ENCODE peak calls at places on chromosomes 2 and 18, in eight cellular contexts. One of them, this sample, is unnamed.

GRCh38 chr2:176473177-176473576 is 203.9 kb downstream of the MTX2 start:
- DNase-seq in iris pigment epithelial cell: peak; percentile 20
- DNase-seq in SW480: peak; percentile 23
- DNase-seq in Calu3: peak; percentile 9
- DNase-seq in NCI-H1092 treated with DMSO at 0.1 percent for 48 hours: no peak
- DNase-seq in stromal cell of bone marrow: no peak
- DNase-seq in ACHN: peak; percentile 70
- DNase-seq in activated CD8-positive, alpha-beta memory T cell treated with anti-CD3 and anti-CD28 coated beads for 4 hours: no peak
- DNase-seq in this sample: no peak

GRCh38 chr2:238227587-238228032 is 12.2 kb downstream of the HES6 start:
- DNase-seq in stromal cell of bone marrow: no peak
- DNase-seq in SW480: no peak
- DNase-seq in NCI-H1092 treated with DMSO at 0.1 percent for 48 hours: no peak
- DNase-seq in iris pigment epithelial cell: no peak
- DNase-seq in Calu3: no peak
- DNase-seq in ACHN: no peak
- DNase-seq in activated CD8-positive, alpha-beta memory T cell treated with anti-CD3 and anti-CD28 coated beads for 4 hours: no peak
- DNase-seq in this sample: no peak

GRCh38 chr2:207600211-207600610 is 25.0 kb downstream of the METTL21A start:
- DNase-seq in ACHN: no peak
- DNase-seq in activated CD8-positive, alpha-beta memory T cell treated with anti-CD3 and anti-CD28 coated beads for 4 hours: no peak
- DNase-seq in stromal cell of bone marrow: no peak
- DNase-seq in SW480: no peak
- DNase-seq in Calu3: no peak
- DNase-seq in NCI-H1092 treated with DMSO at 0.1 percent for 48 hours: no peak
- DNase-seq in iris pigment epithelial cell: peak; percentile 62
- DNase-seq in this sample: no peak

GRCh38 chr18:79478484-79479113 is 82.9 kb downstream of the NFATC1 start:
- DNase-seq in SW480: no peak
- DNase-seq in stromal cell of bone marrow: no peak
- DNase-seq in activated CD8-positive, alpha-beta memory T cell treated with anti-CD3 and anti-CD28 coated beads for 4 hours: no peak
- DNase-seq in NCI-H1092 treated with DMSO at 0.1 percent for 48 hours: no peak
- DNase-seq in Calu3: no peak
- DNase-seq in ACHN: no peak
- DNase-seq in iris pigment epithelial cell: no peak
- DNase-seq in this sample: no peak

GRCh38 chr2:159053186-159054031 is 85.0 kb downstream of the TANC1 start:
- DNase-seq in ACHN: no peak
- DNase-seq in iris pigment epithelial cell: peak; percentile 98
- DNase-seq in Calu3: no peak
- DNase-seq in stromal cell of bone marrow: no peak
- DNase-seq in activated CD8-positive, alpha-beta memory T cell treated with anti-CD3 and anti-CD28 coated beads for 4 hours: no peak
- DNase-seq in NCI-H1092 treated with DMSO at 0.1 percent for 48 hours: no peak
- DNase-seq in SW480: no peak
- DNase-seq in this sample: no peak

GRCh38 chr2:23492941-23493340 is 108.0 kb downstream of the KLHL29 start:
- DNase-seq in NCI-H1092 treated with DMSO at 0.1 percent for 48 hours: peak; percentile 10
- DNase-seq in Calu3: no peak
- DNase-seq in activated CD8-positive, alpha-beta memory T cell treated with anti-CD3 and anti-CD28 coated beads for 4 hours: no peak
- DNase-seq in ACHN: no peak
- DNase-seq in iris pigment epithelial cell: peak; percentile 15
- DNase-seq in SW480: no peak
- DNase-seq in stromal cell of bone marrow: no peak
- DNase-seq in this sample: no peak

GRCh38 chr2:67286981-67287759 is 110.0 kb upstream of the ETAA1 start:
- DNase-seq in stromal cell of bone marrow: no peak
- DNase-seq in SW480: no peak
- DNase-seq in activated CD8-positive, alpha-beta memory T cell treated with anti-CD3 and anti-CD28 coated beads for 4 hours: no peak
- DNase-seq in NCI-H1092 treated with DMSO at 0.1 percent for 48 hours: no peak
- DNase-seq in ACHN: no peak
- DNase-seq in iris pigment epithelial cell: peak; percentile 38
- DNase-seq in Calu3: peak; percentile 77
- DNase-seq in this sample: no peak

GRCh38 chr18:70555046-70555445 is 266.2 kb downstream of the SOCS6 start:
- DNase-seq in ACHN: no peak
- DNase-seq in NCI-H1092 treated with DMSO at 0.1 percent for 48 hours: no peak
- DNase-seq in activated CD8-positive, alpha-beta memory T cell treated with anti-CD3 and anti-CD28 coated beads for 4 hours: no peak
- DNase-seq in SW480: no peak
- DNase-seq in Calu3: no peak
- DNase-seq in iris pigment epithelial cell: no peak
- DNase-seq in stromal cell of bone marrow: no peak
- DNase-seq in this sample: no peak

GRCh38 chr2:239238381-239238780 is 162.4 kb downstream of the HDAC4 start:
- DNase-seq in activated CD8-positive, alpha-beta memory T cell treated with anti-CD3 and anti-CD28 coated beads for 4 hours: no peak
- DNase-seq in ACHN: no peak
- DNase-seq in iris pigment epithelial cell: no peak
- DNase-seq in Calu3: no peak
- DNase-seq in SW480: no peak
- DNase-seq in stromal cell of bone marrow: no peak
- DNase-seq in NCI-H1092 treated with DMSO at 0.1 percent for 48 hours: no peak
- DNase-seq in this sample: no peak

GRCh38 chr2:189999661-190000060 is 62.9 kb downstream of the MSTN start:
- DNase-seq in Calu3: no peak
- DNase-seq in iris pigment epithelial cell: no peak
- DNase-seq in ACHN: no peak
- DNase-seq in SW480: no peak
- DNase-seq in NCI-H1092 treated with DMSO at 0.1 percent for 48 hours: no peak
- DNase-seq in activated CD8-positive, alpha-beta memory T cell treated with anti-CD3 and anti-CD28 coated beads for 4 hours: no peak
- DNase-seq in stromal cell of bone marrow: no peak
- DNase-seq in this sample: no peak

GRCh38 chr2:174051741-174052638 is 86.8 kb upstream of the SP3 start:
- DNase-seq in SW480: peak; percentile 97
- DNase-seq in NCI-H1092 treated with DMSO at 0.1 percent for 48 hours: no peak
- DNase-seq in Calu3: peak; percentile 63
- DNase-seq in stromal cell of bone marrow: no peak
- DNase-seq in activated CD8-positive, alpha-beta memory T cell treated with anti-CD3 and anti-CD28 coated beads for 4 hours: no peak
- DNase-seq in ACHN: peak; percentile 24
- DNase-seq in iris pigment epithelial cell: peak; percentile 84
- DNase-seq in this sample: no peak

GRCh38 chr2:207868855-207869596 is 99.3 kb upstream of the FZD5 start:
- DNase-seq in activated CD8-positive, alpha-beta memory T cell treated with anti-CD3 and anti-CD28 coated beads for 4 hours: no peak
- DNase-seq in stromal cell of bone marrow: no peak
- DNase-seq in Calu3: no peak
- DNase-seq in ACHN: no peak
- DNase-seq in iris pigment epithelial cell: no peak
- DNase-seq in NCI-H1092 treated with DMSO at 0.1 percent for 48 hours: no peak
- DNase-seq in SW480: no peak
- DNase-seq in this sample: no peak

GRCh38 chr2:214196260-214196659 is 214.6 kb upstream of the VWC2L start:
- DNase-seq in SW480: no peak
- DNase-seq in ACHN: no peak
- DNase-seq in iris pigment epithelial cell: no peak
- DNase-seq in Calu3: no peak
- DNase-seq in NCI-H1092 treated with DMSO at 0.1 percent for 48 hours: no peak
- DNase-seq in activated CD8-positive, alpha-beta memory T cell treated with anti-CD3 and anti-CD28 coated beads for 4 hours: no peak
- DNase-seq in stromal cell of bone marrow: no peak
- DNase-seq in this sample: no peak

GRCh38 chr2:32863803-32864202 is 83.0 kb upstream of the LTBP1 start:
- DNase-seq in stromal cell of bone marrow: no peak
- DNase-seq in SW480: no peak
- DNase-seq in activated CD8-positive, alpha-beta memory T cell treated with anti-CD3 and anti-CD28 coated beads for 4 hours: no peak
- DNase-seq in ACHN: no peak
- DNase-seq in NCI-H1092 treated with DMSO at 0.1 percent for 48 hours: no peak
- DNase-seq in iris pigment epithelial cell: no peak
- DNase-seq in Calu3: no peak
- DNase-seq in this sample: no peak

GRCh38 chr18:45046961-45047360 is 366.3 kb downstream of the SETBP1 start:
- DNase-seq in activated CD8-positive, alpha-beta memory T cell treated with anti-CD3 and anti-CD28 coated beads for 4 hours: no peak
- DNase-seq in NCI-H1092 treated with DMSO at 0.1 percent for 48 hours: no peak
- DNase-seq in stromal cell of bone marrow: no peak
- DNase-seq in iris pigment epithelial cell: no peak
- DNase-seq in Calu3: no peak
- DNase-seq in SW480: no peak
- DNase-seq in ACHN: no peak
- DNase-seq in this sample: no peak

GRCh38 chr18:7954229-7954628 is 387.1 kb downstream of the PTPRM start:
- DNase-seq in Calu3: no peak
- DNase-seq in stromal cell of bone marrow: peak; percentile 13
- DNase-seq in SW480: no peak
- DNase-seq in NCI-H1092 treated with DMSO at 0.1 percent for 48 hours: no peak
- DNase-seq in activated CD8-positive, alpha-beta memory T cell treated with anti-CD3 and anti-CD28 coated beads for 4 hours: no peak
- DNase-seq in iris pigment epithelial cell: peak; percentile 32
- DNase-seq in ACHN: no peak
- DNase-seq in this sample: no peak

GRCh38 chr2:68345129-68345875 is 19.8 kb upstream of the PLEK start:
- DNase-seq in activated CD8-positive, alpha-beta memory T cell treated with anti-CD3 and anti-CD28 coated beads for 4 hours: no peak
- DNase-seq in Calu3: no peak
- DNase-seq in NCI-H1092 treated with DMSO at 0.1 percent for 48 hours: no peak
- DNase-seq in SW480: no peak
- DNase-seq in iris pigment epithelial cell: no peak
- DNase-seq in stromal cell of bone marrow: no peak
- DNase-seq in ACHN: no peak
- DNase-seq in this sample: no peak